ENCODE peak calls at places on chromosomes 3 and 15, in seven cellular contexts. K is OCI-LY7, N is neural progenitor cell, I is PC-3, D is MM.1S, C is SK-N-SH, R is GM23338. G is an unnamed sample.

GRCh38 chr3:186511702-186512101 is 32.5 kb downstream of the CRYGS start:
- DNase-seq in K (no peak), N (no peak), I (no peak), D (no peak), C (no peak), R (no peak), G (no peak)

GRCh38 chr15:81336568-81336967 is 12.6 kb upstream of the STARD5 start:
- DNase-seq in K (peak; percentile 69), N (no peak), I (peak; percentile 64), D (peak; percentile 47), C (no peak), R (peak; percentile 28), G (no peak)

GRCh38 chr3:38131621-38132369 is 5.1 kb downstream of the ACAA1 start:
- DNase-seq in K (no peak), N (peak; percentile 77), I (no peak), D (peak; percentile 22), C (peak; percentile 60), R (peak; percentile 90), G (peak; percentile 44)

GRCh38 chr3:16248556-16248955 is 16.2 kb downstream of the DPH3 start:
- DNase-seq in K (no peak), N (no peak), I (no peak), D (no peak), C (no peak), R (no peak), G (no peak)

GRCh38 chr3:74630602-74631001 is 16.1 kb upstream of the CNTN3 start:
- DNase-seq in K (no peak), N (no peak), I (no peak), D (peak; percentile 23), C (no peak), R (peak; percentile 25), G (peak; percentile 20)

GRCh38 chr3:179196098-179196497 is 47.9 kb downstream of the PIK3CA start:
- DNase-seq in K (peak; percentile 12), N (no peak), I (peak; percentile 42), D (peak; percentile 84), C (no peak), R (no peak), G (no peak)

GRCh38 chr3:187976361-187976900 is 177.5 kb upstream of the LPP start:
- DNase-seq in K (peak; percentile 82), N (no peak), I (no peak), D (no peak), C (no peak), R (no peak), G (no peak)

GRCh38 chr15:98858610-98859023 is 149.0 kb downstream of the PGPEP1L start:
- DNase-seq in K (no peak), N (no peak), I (no peak), D (peak; percentile 24), C (no peak), R (no peak), G (no peak)

GRCh38 chr3:9019244-9019961 is 56.1 kb upstream of the RAD18 start:
- DNase-seq in K (no peak), N (no peak), I (no peak), D (no peak), C (no peak), R (no peak), G (no peak)

DNA sequence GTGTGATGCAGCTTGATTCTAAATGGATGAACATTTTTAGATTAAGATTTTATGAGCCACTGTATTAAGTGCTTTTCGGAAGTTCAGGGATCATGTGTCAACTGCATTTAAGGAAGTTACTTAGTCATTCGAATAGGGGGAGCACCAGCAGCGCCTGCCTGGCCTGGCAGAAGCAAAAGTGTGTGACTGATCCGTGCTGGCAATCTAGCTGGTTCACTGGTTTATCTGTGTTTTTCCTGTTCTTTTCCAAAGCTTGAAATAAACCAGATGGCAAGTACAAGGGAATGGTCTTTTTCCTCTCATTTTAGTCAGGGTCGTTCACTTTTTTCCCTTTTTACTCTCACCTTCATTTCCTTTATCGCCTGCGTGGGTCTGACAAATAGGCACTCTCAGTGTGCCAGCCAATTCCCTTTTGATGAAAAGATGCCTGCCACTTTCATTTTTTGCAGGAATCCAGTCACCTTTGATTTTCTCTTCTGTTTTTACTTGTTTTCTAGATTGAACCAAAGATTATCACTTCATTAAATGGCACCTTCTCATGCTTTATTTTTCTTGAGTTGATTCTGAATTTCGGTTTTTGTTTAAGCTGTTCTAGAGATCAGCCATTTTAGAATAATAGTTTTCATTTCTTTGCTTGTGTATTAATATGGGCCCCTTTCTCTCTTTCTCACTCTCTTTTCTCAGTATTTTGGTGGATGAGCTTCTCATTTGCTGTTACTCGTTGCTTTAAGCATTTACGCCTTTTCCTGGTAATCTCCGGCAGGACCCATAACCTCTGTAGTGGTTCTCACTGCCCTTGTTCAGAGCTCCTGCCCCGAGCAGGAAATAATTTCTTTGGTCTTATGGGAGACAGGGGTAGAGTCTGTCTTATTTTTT is 2.8 kb downstream of the ABHD2 start:
- DNase-seq in K (peak; percentile 30), N (no peak), I (peak; percentile 83), D (peak; percentile 50), C (peak; percentile 42), R (no peak), G (no peak)
- TF ChIP-seq EZH2phosphoT487 in K (no peak), N (no peak), I (no peak), D (no peak), C (no peak), R (no peak), G (no peak)

DNA sequence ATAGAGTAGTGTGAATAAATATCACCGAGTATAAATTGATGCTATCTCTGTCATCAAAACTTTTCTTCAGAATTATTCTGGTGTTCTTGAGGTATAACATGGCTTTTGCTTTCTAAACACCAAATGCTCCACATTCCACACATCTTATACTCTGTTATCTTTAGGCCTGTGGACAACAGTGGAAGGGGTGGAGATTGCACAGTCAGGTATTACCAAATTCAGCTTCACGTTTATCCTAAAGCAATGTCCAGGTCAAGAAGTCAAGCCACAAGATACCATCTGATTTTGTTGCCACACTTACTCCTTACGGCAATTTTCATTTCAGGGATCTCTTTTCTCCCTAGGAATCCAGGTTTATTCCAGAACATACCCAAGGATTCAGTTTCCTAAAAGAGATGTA is 394.8 kb downstream of the SI start:
- DNase-seq in K (no peak), N (no peak), I (no peak), D (no peak), C (no peak), R (no peak), G (no peak)
- H3K4me3 ChIP-seq in K (no peak overlapping the region), N (no peak overlapping the region), I (no peak overlapping the region), D (no peak overlapping the region), C (no peak overlapping the region), R (no peak overlapping the region), G (no peak overlapping the region)

GRCh38 chr15:51621155-51621554 is 1.4 kb downstream of the DMXL2 start:
- DNase-seq in K (no peak), N (no peak), I (no peak), D (no peak), C (no peak), R (no peak), G (no peak)

GRCh38 chr15:51619331-51620033 is 3.1 kb downstream of the DMXL2 start:
- DNase-seq in K (no peak), N (no peak), I (no peak), D (no peak), C (no peak), R (no peak), G (no peak)

GRCh38 chr15:51621917-51622268 is 678 bp downstream of the DMXL2 start:
- DNase-seq in K (peak; percentile 5), N (peak; percentile 67), I (peak; percentile 46), D (peak; percentile 60), C (peak; percentile 60), R (peak; percentile 61), G (peak; percentile 68)

GRCh38 chr15:51622269-51623180 is at the start of gene DMXL2:
- DNase-seq in K (peak; percentile 41), N (peak; percentile 95), I (peak; percentile 81), D (peak; percentile 78), C (peak; percentile 95), R (peak; percentile 95), G (peak; percentile 94)

GRCh38 chr15:51620647-51621046 is 1.9 kb downstream of the DMXL2 start:
- DNase-seq in K (no peak), N (no peak), I (no peak), D (no peak), C (no peak), R (no peak), G (peak; percentile 13)
- TF ChIP-seq EZH2phosphoT487 in K (no peak), N (no peak), I (no peak), D (no peak), C (no peak), R (no peak), G (no peak)

GRCh38 chr15:38084289-38084688 is 149.8 kb downstream of the TMCO5A start:
- DNase-seq in K (peak; percentile 51), N (no peak), I (peak; percentile 65), D (peak; percentile 77), C (no peak), R (no peak), G (no peak)
- H3K4me3 ChIP-seq in K (peak overlapping the region; percentile 32), N (no peak overlapping the region), I (no peak overlapping the region), D (peak overlapping the region; percentile 17), C (no peak overlapping the region), R (no peak overlapping the region), G (no peak overlapping the region)

GRCh38 chr15:59260090-59260489 is 53.4 kb downstream of the LDHAL6B start:
- DNase-seq in K (no peak), N (peak; percentile 83), I (no peak), D (no peak), C (no peak), R (no peak), G (no peak)
- TF ChIP-seq EZH2phosphoT487 in K (no peak), N (no peak), I (no peak), D (no peak), C (no peak), R (no peak), G (no peak)

GRCh38 chr15:63388511-63388910 is 6.9 kb upstream of the CA12 start:
- DNase-seq in K (no peak), N (no peak), I (no peak), D (no peak), C (no peak), R (no peak), G (no peak)

GRCh38 chr15:63389902-63390301 is 8.3 kb upstream of the CA12 start:
- DNase-seq in K (peak; percentile 10), N (no peak), I (peak; percentile 66), D (peak; percentile 76), C (no peak), R (no peak), G (peak; percentile 75)

GRCh38 chr15:63391669-63392354 is 10.2 kb upstream of the CA12 start:
- DNase-seq in K (no peak), N (no peak), I (no peak), D (no peak), C (no peak), R (no peak), G (no peak)

GRCh38 chr15:63392355-63393009 is 10.8 kb upstream of the CA12 start:
- DNase-seq in K (no peak), N (no peak), I (no peak), D (no peak), C (no peak), R (no peak), G (no peak)

DNA sequence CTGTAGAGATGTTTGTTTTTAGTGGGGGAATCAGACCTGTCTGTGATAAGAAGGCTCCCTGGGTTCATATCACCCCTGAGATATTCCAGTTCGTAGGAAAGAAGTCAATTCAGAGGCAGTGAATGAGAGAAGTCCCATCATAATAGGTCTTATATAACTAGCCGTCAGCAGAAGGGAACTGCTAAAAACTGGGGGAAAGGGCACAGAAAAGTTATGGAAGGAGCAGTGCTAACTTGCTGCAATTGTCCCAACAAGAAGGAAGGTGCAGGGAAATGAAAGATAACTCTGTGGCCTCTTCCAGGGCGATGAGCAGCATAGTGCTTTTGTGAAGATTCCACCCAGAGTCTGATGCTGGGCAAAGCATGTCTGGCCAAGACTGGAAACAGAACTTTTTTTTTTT is 9.0 kb upstream of the CA12 start:
- DNase-seq in K (no peak), N (no peak), I (no peak), D (no peak), C (no peak), R (no peak), G (no peak)
- H3K4me3 ChIP-seq in K (no peak overlapping the region), N (no peak overlapping the region), I (no peak overlapping the region), D (no peak overlapping the region), C (no peak overlapping the region), R (no peak overlapping the region), G (no peak overlapping the region)

GRCh38 chr15:47586653-47587224 is 130.6 kb upstream of the SEMA6D start:
- DNase-seq in K (no peak), N (no peak), I (peak; percentile 21), D (no peak), C (no peak), R (no peak), G (no peak)
- TF ChIP-seq EZH2phosphoT487 in K (no peak), N (no peak), I (no peak), D (no peak), C (no peak), R (no peak), G (no peak)

G was measured in hepatocyte.